ENCODE peak calls at places on chromosomes 2 and 18, in four cellular contexts. One of them, this sample, is unnamed.

GRCh38 chr18:48632676-48633257 is 93.9 kb downstream of the CTIF start:
- DNase-seq in K562: no peak
- DNase-seq in GM12878: no peak
- DNase-seq in SK-N-SH: no peak
- DNase-seq in this sample: no peak

GRCh38 chr2:65420712-65421431 is 11.5 kb downstream of the SPRED2 start:
- DNase-seq in K562: peak; percentile 51
- DNase-seq in GM12878: no peak
- DNase-seq in SK-N-SH: no peak
- DNase-seq in this sample: no peak

GRCh38 chr2:234840336-234840735 is 111.5 kb upstream of the SH3BP4 start:
- DNase-seq in K562: no peak
- DNase-seq in GM12878: no peak
- DNase-seq in SK-N-SH: no peak
- DNase-seq in this sample: peak; percentile 20

GRCh38 chr2:180910831-180911665 is 69.4 kb upstream of the UBE2E3 start:
- DNase-seq in K562: no peak
- DNase-seq in GM12878: no peak
- DNase-seq in SK-N-SH: no peak
- DNase-seq in this sample: peak; percentile 13

GRCh38 chr2:207165121-207166038 is at the start of gene KLF7:
- DNase-seq in K562: no peak
- DNase-seq in GM12878: no peak
- DNase-seq in SK-N-SH: peak; percentile 35
- DNase-seq in this sample: peak; percentile 43

GRCh38 chr2:231464576-231465540 is 574 bp upstream of the NCL start:
- DNase-seq in K562: peak; percentile 95
- DNase-seq in GM12878: no peak
- DNase-seq in SK-N-SH: peak; percentile 98
- DNase-seq in this sample: peak; percentile 98

GRCh38 chr18:38459086-38459485 is 893.5 kb upstream of the CELF4 start:
- DNase-seq in K562: no peak
- DNase-seq in GM12878: no peak
- DNase-seq in SK-N-SH: no peak
- DNase-seq in this sample: no peak

GRCh38 chr2:44487052-44487451 is 125.3 kb downstream of the CAMKMT start:
- DNase-seq in K562: no peak
- DNase-seq in GM12878: no peak
- DNase-seq in SK-N-SH: no peak
- DNase-seq in this sample: no peak

GRCh38 chr18:56756971-56757370 is 105.8 kb downstream of the WDR7 start:
- DNase-seq in K562: no peak
- DNase-seq in GM12878: no peak
- DNase-seq in SK-N-SH: no peak
- DNase-seq in this sample: no peak

GRCh38 chr2:31476511-31477171 is 62.1 kb upstream of the XDH start:
- DNase-seq in K562: no peak
- DNase-seq in GM12878: no peak
- DNase-seq in SK-N-SH: no peak
- DNase-seq in this sample: no peak

GRCh38 chr18:44599409-44599808 is 81.3 kb upstream of the SETBP1 start:
- DNase-seq in K562: no peak
- DNase-seq in GM12878: no peak
- DNase-seq in SK-N-SH: no peak
- DNase-seq in this sample: peak; percentile 11
- TF ChIP-seq USF1 in K562: no peak
- TF ChIP-seq USF1 in GM12878: no peak
- TF ChIP-seq USF1 in SK-N-SH: no peak
- TF ChIP-seq USF1 in this sample: no peak

GRCh38 chr2:39027427-39027826 is 93.4 kb downstream of the SOS1 start:
- DNase-seq in K562: no peak
- DNase-seq in GM12878: no peak
- DNase-seq in SK-N-SH: no peak
- DNase-seq in this sample: no peak
- TF ChIP-seq USF1 in K562: no peak
- TF ChIP-seq USF1 in GM12878: no peak
- TF ChIP-seq USF1 in SK-N-SH: no peak
- TF ChIP-seq USF1 in this sample: no peak

DNA sequence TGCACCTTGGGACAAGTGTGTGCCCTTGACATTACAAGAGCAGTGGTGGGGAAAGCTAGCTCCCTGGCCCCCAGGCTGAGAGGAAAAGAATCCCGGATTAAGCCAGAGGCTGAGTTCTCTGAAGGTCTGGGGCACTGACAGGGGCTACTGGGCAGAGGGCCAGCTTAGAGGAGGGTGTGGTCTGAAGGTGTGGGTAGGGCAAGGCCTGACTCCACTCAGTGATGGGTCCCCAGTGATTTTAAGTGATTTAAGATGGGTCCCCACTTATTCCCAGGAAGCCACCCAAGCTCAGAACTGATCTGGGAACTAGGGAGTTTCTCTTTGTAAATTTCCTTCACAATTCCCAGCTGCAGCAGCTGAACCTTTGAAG is 8.8 kb downstream of the TMEM37 start:
- DNase-seq in K562: no peak
- DNase-seq in GM12878: no peak
- DNase-seq in SK-N-SH: no peak
- DNase-seq in this sample: no peak
- TF ChIP-seq USF1 in K562: no peak
- TF ChIP-seq USF1 in GM12878: no peak
- TF ChIP-seq USF1 in SK-N-SH: no peak
- TF ChIP-seq USF1 in this sample: no peak

DNA sequence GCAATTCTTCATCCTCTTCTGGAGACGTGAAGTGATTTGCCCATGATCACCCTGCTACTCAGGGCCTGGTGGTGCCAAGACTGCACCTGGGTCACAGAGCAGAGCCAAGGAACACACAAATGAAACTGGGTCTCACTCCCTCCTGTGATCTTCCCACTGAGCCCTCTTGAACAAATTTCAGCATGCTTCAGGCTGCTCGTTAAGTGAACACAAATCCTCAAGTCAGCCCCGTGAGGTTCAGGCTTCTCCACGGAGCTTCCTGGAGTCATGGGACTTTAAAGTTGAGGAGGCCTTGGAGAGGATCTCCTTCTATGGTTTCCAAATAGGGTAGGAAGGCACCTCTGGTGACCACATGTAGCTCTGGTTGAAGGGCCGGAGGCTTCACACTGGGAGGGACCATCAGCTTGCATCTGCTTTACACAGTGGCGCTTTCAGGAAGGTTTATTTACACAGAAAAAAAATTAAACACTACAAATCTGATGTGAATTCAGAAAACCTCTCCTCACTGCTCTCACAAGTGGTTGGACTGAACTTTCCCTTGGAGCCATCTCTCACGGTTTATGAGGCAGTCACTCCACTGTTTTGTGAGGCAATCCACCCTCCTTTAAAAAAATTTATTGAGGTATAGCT is 255.4 kb downstream of the LOXHD1 start:
- DNase-seq in K562: no peak
- DNase-seq in GM12878: no peak
- DNase-seq in SK-N-SH: no peak
- DNase-seq in this sample: no peak
- TF ChIP-seq USF1 in K562: no peak
- TF ChIP-seq USF1 in GM12878: no peak
- TF ChIP-seq USF1 in SK-N-SH: no peak
- TF ChIP-seq USF1 in this sample: no peak

DNA sequence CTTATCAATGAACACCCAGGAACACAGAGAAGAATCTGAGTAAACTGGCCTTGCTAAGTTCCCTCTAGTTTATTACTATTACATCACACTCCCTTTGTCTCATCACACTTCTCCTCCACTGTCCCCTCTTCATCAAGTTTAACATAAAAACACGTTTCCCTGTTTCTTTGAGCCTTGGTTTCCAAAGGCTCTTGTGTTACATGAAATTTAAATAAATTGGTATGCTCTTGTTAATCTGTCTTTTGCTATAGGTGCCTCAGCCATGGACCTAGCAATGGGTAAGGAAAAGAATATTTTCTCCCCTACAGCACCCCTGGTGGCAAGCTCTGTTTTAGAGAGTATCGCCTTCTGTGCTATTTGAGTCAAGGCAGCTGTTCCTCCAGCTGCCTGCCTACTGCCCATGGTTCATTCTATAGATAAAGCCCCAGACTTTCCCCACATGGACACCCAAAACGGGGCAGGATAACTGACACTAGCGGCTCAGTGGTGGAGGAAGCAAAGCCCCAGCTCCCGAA is 31.8 kb downstream of the TGIF1 start:
- DNase-seq in K562: peak; percentile 76
- DNase-seq in GM12878: no peak
- DNase-seq in SK-N-SH: peak; percentile 52
- DNase-seq in this sample: peak; percentile 52
- TF ChIP-seq USF1 in K562: no peak
- TF ChIP-seq USF1 in GM12878: no peak
- TF ChIP-seq USF1 in SK-N-SH: no peak
- TF ChIP-seq USF1 in this sample: no peak

DNA sequence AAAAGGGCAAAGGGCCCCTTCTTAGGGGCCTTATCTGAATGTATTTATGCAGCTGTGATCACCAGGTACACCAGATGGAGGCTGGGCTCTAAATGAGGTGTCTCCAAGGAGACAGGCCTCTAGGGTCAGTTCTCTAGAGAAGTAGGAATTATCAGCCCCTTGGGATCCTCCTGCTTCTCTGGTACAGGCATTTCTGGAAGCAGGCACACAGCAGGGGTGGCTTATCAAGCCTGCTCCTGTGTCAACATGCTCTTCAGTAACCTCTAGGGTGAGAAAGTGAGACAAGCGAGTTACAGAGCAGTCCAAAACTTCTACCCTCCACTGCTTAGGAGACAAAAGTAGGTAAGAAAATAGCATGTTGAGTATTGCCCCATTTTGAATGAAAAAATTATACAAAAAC is 13.8 kb downstream of the TPGS2 start:
- DNase-seq in K562: peak; percentile 65
- DNase-seq in GM12878: no peak
- DNase-seq in SK-N-SH: no peak
- DNase-seq in this sample: no peak
- TF ChIP-seq USF1 in K562: no peak
- TF ChIP-seq USF1 in GM12878: no peak
- TF ChIP-seq USF1 in SK-N-SH: no peak
- TF ChIP-seq USF1 in this sample: no peak

GRCh38 chr2:130807659-130808385 is 28.9 kb upstream of the ARHGEF4 start:
- DNase-seq in K562: no peak
- DNase-seq in GM12878: no peak
- DNase-seq in SK-N-SH: no peak
- DNase-seq in this sample: no peak
- TF ChIP-seq USF1 in K562: no peak
- TF ChIP-seq USF1 in GM12878: no peak
- TF ChIP-seq USF1 in SK-N-SH: no peak
- TF ChIP-seq USF1 in this sample: no peak

GRCh38 chr2:98454500-98455235 is 10.0 kb downstream of the INPP4A start:
- DNase-seq in K562: peak; percentile 73
- DNase-seq in GM12878: no peak
- DNase-seq in SK-N-SH: no peak
- DNase-seq in this sample: no peak
- TF ChIP-seq USF1 in K562: no peak
- TF ChIP-seq USF1 in GM12878: no peak
- TF ChIP-seq USF1 in SK-N-SH: no peak
- TF ChIP-seq USF1 in this sample: no peak

GRCh38 chr2:27958711-27959378 is 68.3 kb downstream of the BABAM2 start:
- DNase-seq in K562: no peak
- DNase-seq in GM12878: no peak
- DNase-seq in SK-N-SH: no peak
- DNase-seq in this sample: no peak
- TF ChIP-seq USF1 in K562: no peak
- TF ChIP-seq USF1 in GM12878: no peak
- TF ChIP-seq USF1 in SK-N-SH: no peak
- TF ChIP-seq USF1 in this sample: no peak